ENCODE peak calls at places on chromosome X, in six cellular contexts. One of them, this sample, is unnamed.

GRCh38 chrX:10450959-10451355 is 169.4 kb downstream of the MID1 start:
- DNase-seq in PC-9: no peak
- DNase-seq in dorsolateral prefrontal cortex: no peak
- DNase-seq in esophagus muscularis mucosa: no peak
- DNase-seq in neural progenitor cell: no peak
- DNase-seq in ovary: no peak
- DNase-seq in this sample: no peak

GRCh38 chrX:9378980-9379696 is 85.7 kb upstream of the TBL1X start:
- DNase-seq in PC-9: no peak
- DNase-seq in ovary: no peak
- DNase-seq in dorsolateral prefrontal cortex: no peak
- DNase-seq in esophagus muscularis mucosa: no peak
- DNase-seq in neural progenitor cell: no peak
- DNase-seq in this sample: no peak

GRCh38 chrX:2666491-2666890 is 24.6 kb upstream of the CD99 start:
- DNase-seq in PC-9: no peak
- DNase-seq in neural progenitor cell: no peak
- DNase-seq in ovary: no peak
- DNase-seq in esophagus muscularis mucosa: no peak
- DNase-seq in dorsolateral prefrontal cortex: no peak
- DNase-seq in this sample: no peak

GRCh38 chrX:74179071-74179470 is 124.9 kb upstream of the ZCCHC13 start:
- DNase-seq in dorsolateral prefrontal cortex: no peak
- DNase-seq in esophagus muscularis mucosa: no peak
- DNase-seq in PC-9: no peak
- DNase-seq in ovary: no peak
- DNase-seq in neural progenitor cell: no peak
- DNase-seq in this sample: no peak

GRCh38 chrX:43508694-43509093 is 147.4 kb upstream of the MAOA start:
- DNase-seq in PC-9: no peak
- DNase-seq in ovary: no peak
- DNase-seq in neural progenitor cell: no peak
- DNase-seq in esophagus muscularis mucosa: no peak
- DNase-seq in dorsolateral prefrontal cortex: no peak
- DNase-seq in this sample: no peak

GRCh38 chrX:12309040-12309732 is 170.9 kb downstream of the FRMPD4 start:
- DNase-seq in dorsolateral prefrontal cortex: no peak
- DNase-seq in PC-9: peak; percentile 2
- DNase-seq in ovary: no peak
- DNase-seq in neural progenitor cell: no peak
- DNase-seq in esophagus muscularis mucosa: no peak
- DNase-seq in this sample: no peak

GRCh38 chrX:133776072-133776471 is 209.3 kb downstream of the GPC3 start:
- DNase-seq in dorsolateral prefrontal cortex: peak; percentile 47
- DNase-seq in neural progenitor cell: peak; percentile 47
- DNase-seq in esophagus muscularis mucosa: no peak
- DNase-seq in PC-9: peak; percentile 10
- DNase-seq in ovary: no peak
- DNase-seq in this sample: no peak

GRCh38 chrX:10966057-10966456 is 145.1 kb upstream of the HCCS start:
- DNase-seq in PC-9: no peak
- DNase-seq in ovary: no peak
- DNase-seq in esophagus muscularis mucosa: no peak
- DNase-seq in dorsolateral prefrontal cortex: no peak
- DNase-seq in neural progenitor cell: no peak
- DNase-seq in this sample: no peak

GRCh38 chrX:49977319-49978090 is 55.1 kb downstream of the CLCN5 start:
- DNase-seq in PC-9: no peak
- DNase-seq in neural progenitor cell: no peak
- DNase-seq in dorsolateral prefrontal cortex: no peak
- DNase-seq in ovary: no peak
- DNase-seq in esophagus muscularis mucosa: no peak
- DNase-seq in this sample: no peak

GRCh38 chrX:13131511-13132137 is 87.2 kb upstream of the FAM9C start:
- DNase-seq in esophagus muscularis mucosa: no peak
- DNase-seq in ovary: no peak
- DNase-seq in PC-9: no peak
- DNase-seq in neural progenitor cell: no peak
- DNase-seq in dorsolateral prefrontal cortex: no peak
- DNase-seq in this sample: no peak

DNA sequence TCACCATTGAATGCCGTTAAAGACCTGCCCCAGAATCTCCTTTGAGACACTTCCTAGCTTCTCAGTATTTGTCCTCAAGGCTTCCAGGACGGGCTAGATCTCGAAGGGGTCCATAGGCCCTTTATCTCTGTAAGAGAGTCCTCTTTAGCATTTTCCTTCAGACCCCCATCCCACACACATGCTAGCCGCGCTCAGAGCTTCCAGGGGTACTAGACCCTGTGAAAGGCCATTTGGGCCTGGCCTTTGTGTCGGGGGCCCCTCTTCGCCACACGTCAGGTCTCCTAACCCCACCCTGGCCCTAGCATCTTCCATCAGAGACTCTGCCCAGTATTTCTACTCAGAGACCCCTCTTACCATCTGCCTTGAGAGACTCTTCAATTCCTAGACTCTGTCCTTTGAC is 759 bp downstream of the UBA1 start:
- DNase-seq in PC-9: no peak
- DNase-seq in neural progenitor cell: no peak
- DNase-seq in dorsolateral prefrontal cortex: no peak
- DNase-seq in ovary: no peak
- DNase-seq in esophagus muscularis mucosa: no peak
- DNase-seq in this sample: no peak
- H3K27ac ChIP-seq in PC-9: peak overlapping the region; percentile 75
- H3K27ac ChIP-seq in neural progenitor cell: peak overlapping the region; percentile 90
- H3K27ac ChIP-seq in dorsolateral prefrontal cortex: peak overlapping the region; percentile 94
- H3K27ac ChIP-seq in ovary: peak overlapping the region; percentile 87
- H3K27ac ChIP-seq in esophagus muscularis mucosa: peak overlapping the region; percentile 92
- H3K27ac ChIP-seq in this sample: peak overlapping the region; percentile 89

GRCh38 chrX:19019996-19020395 is 36.1 kb upstream of the PHKA2 start:
- DNase-seq in ovary: no peak
- DNase-seq in esophagus muscularis mucosa: no peak
- DNase-seq in PC-9: no peak
- DNase-seq in dorsolateral prefrontal cortex: no peak
- DNase-seq in neural progenitor cell: no peak
- DNase-seq in this sample: no peak

DNA sequence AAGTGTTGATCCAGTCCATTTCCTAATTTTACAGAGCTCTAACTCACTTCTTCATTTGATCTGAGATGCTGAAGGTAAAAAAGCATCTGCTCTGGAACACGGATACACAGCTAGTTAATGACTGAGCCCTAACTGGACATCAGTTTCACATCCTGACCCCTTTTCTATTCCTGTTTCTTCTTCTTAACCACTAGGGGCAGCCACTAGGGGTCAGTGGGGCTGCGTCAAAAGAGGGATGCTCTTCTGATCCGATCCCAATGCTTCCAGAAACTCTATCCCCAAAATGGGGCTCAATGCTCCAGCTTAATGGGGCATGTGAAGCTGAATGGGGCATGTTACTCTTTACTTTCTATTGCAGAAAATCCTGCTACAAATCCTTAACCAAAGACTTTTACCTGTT is 33.4 kb upstream of the PHKA2 start:
- DNase-seq in dorsolateral prefrontal cortex: no peak
- DNase-seq in ovary: no peak
- DNase-seq in PC-9: peak; percentile 6
- DNase-seq in neural progenitor cell: peak; percentile 66
- DNase-seq in esophagus muscularis mucosa: no peak
- DNase-seq in this sample: no peak
- TF ChIP-seq CTCF in dorsolateral prefrontal cortex: peak; percentile 47
- TF ChIP-seq CTCF in ovary: no peak
- TF ChIP-seq CTCF in PC-9: peak; percentile 64
- TF ChIP-seq CTCF in neural progenitor cell: peak; percentile 65
- TF ChIP-seq CTCF in esophagus muscularis mucosa: peak; percentile 27
- TF ChIP-seq CTCF in this sample: no peak

GRCh38 chrX:72018277-72019112 is 107.8 kb downstream of the NHSL2 start:
- DNase-seq in dorsolateral prefrontal cortex: peak; percentile 61
- DNase-seq in PC-9: peak; percentile 85
- DNase-seq in neural progenitor cell: peak; percentile 89
- DNase-seq in esophagus muscularis mucosa: peak; percentile 93
- DNase-seq in ovary: peak; percentile 87
- DNase-seq in this sample: peak; percentile 89
- H3K4me3 ChIP-seq in dorsolateral prefrontal cortex: peak overlapping the region; percentile 44
- H3K4me3 ChIP-seq in PC-9: peak overlapping the region; percentile 48
- H3K4me3 ChIP-seq in neural progenitor cell: peak overlapping the region; percentile 10
- H3K4me3 ChIP-seq in esophagus muscularis mucosa: peak overlapping the region; percentile 36
- H3K4me3 ChIP-seq in ovary: no peak overlapping the region
- H3K4me3 ChIP-seq in this sample: no peak overlapping the region

GRCh38 chrX:40423299-40423698 is 157.5 kb upstream of the ATP6AP2 start:
- DNase-seq in dorsolateral prefrontal cortex: peak; percentile 49
- DNase-seq in esophagus muscularis mucosa: no peak
- DNase-seq in neural progenitor cell: peak; percentile 46
- DNase-seq in PC-9: no peak
- DNase-seq in ovary: no peak
- DNase-seq in this sample: no peak
- H3K27ac ChIP-seq in dorsolateral prefrontal cortex: no peak overlapping the region
- H3K27ac ChIP-seq in esophagus muscularis mucosa: no peak overlapping the region
- H3K27ac ChIP-seq in neural progenitor cell: no peak overlapping the region
- H3K27ac ChIP-seq in PC-9: no peak overlapping the region
- H3K27ac ChIP-seq in ovary: no peak overlapping the region
- H3K27ac ChIP-seq in this sample: no peak overlapping the region

DNA sequence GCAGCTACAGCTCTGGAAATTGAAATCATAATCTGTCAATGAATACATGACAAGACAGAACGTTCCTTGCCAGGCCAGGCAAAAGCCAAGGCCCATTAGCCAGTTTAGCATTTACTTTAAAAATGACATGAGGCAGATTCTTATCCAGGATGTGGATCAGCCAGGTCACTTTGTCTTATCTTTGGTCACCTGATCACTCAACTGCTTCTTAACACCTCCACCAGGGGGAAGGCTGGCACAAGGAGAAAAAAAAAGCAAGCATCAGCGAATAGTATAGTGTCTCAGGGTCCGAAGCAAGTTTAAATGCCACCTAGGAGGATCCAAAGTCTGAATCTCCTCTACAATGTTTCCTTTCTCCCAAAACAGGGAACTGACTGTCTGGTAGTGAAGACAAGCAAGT is 18.8 kb downstream of the ATP1B4 start:
- DNase-seq in dorsolateral prefrontal cortex: no peak
- DNase-seq in esophagus muscularis mucosa: no peak
- DNase-seq in ovary: no peak
- DNase-seq in PC-9: no peak
- DNase-seq in neural progenitor cell: peak; percentile 34
- DNase-seq in this sample: no peak
- TF ChIP-seq CTCF in dorsolateral prefrontal cortex: no peak
- TF ChIP-seq CTCF in esophagus muscularis mucosa: peak; percentile 16
- TF ChIP-seq CTCF in ovary: no peak
- TF ChIP-seq CTCF in PC-9: peak; percentile 67
- TF ChIP-seq CTCF in neural progenitor cell: peak; percentile 46
- TF ChIP-seq CTCF in this sample: no peak

GRCh38 chrX:18133605-18134004 is 87.1 kb downstream of the BEND2 start:
- DNase-seq in PC-9: no peak
- DNase-seq in esophagus muscularis mucosa: no peak
- DNase-seq in ovary: no peak
- DNase-seq in neural progenitor cell: no peak
- DNase-seq in dorsolateral prefrontal cortex: no peak
- DNase-seq in this sample: no peak

GRCh38 chrX:18129694-18130093 is 91.0 kb downstream of the BEND2 start:
- DNase-seq in dorsolateral prefrontal cortex: no peak
- DNase-seq in esophagus muscularis mucosa: no peak
- DNase-seq in ovary: no peak
- DNase-seq in neural progenitor cell: no peak
- DNase-seq in PC-9: no peak
- DNase-seq in this sample: no peak
- H3K4me3 ChIP-seq in dorsolateral prefrontal cortex: no peak overlapping the region
- H3K4me3 ChIP-seq in esophagus muscularis mucosa: no peak overlapping the region
- H3K4me3 ChIP-seq in ovary: no peak overlapping the region
- H3K4me3 ChIP-seq in neural progenitor cell: no peak overlapping the region
- H3K4me3 ChIP-seq in PC-9: no peak overlapping the region
- H3K4me3 ChIP-seq in this sample: no peak overlapping the region

DNA sequence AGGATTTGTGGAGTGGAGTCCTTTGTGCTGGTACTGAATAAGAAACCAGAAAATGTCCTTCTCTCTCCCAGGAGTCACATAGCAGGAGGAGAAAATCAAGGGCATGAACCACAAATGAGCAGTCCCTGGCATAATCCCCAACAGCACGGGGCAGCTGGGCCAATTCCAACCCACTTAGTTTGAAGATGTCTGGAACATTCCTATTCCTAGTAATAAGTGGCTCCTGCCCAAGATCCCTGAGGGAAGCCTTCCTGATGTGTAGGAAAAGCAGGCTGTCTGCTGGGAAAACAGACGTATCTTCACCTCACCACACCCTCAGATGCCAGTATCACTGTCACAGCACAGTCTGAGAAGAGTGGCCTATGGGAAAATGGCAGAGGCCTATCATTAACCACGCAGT is 182.8 kb upstream of the MAP3K15 start:
- DNase-seq in PC-9: no peak
- DNase-seq in dorsolateral prefrontal cortex: no peak
- DNase-seq in ovary: no peak
- DNase-seq in neural progenitor cell: no peak
- DNase-seq in esophagus muscularis mucosa: no peak
- DNase-seq in this sample: no peak
- H3K27ac ChIP-seq in PC-9: peak overlapping the region; percentile 68
- H3K27ac ChIP-seq in dorsolateral prefrontal cortex: no peak overlapping the region
- H3K27ac ChIP-seq in ovary: no peak overlapping the region
- H3K27ac ChIP-seq in neural progenitor cell: no peak overlapping the region
- H3K27ac ChIP-seq in esophagus muscularis mucosa: no peak overlapping the region
- H3K27ac ChIP-seq in this sample: no peak overlapping the region

DNA sequence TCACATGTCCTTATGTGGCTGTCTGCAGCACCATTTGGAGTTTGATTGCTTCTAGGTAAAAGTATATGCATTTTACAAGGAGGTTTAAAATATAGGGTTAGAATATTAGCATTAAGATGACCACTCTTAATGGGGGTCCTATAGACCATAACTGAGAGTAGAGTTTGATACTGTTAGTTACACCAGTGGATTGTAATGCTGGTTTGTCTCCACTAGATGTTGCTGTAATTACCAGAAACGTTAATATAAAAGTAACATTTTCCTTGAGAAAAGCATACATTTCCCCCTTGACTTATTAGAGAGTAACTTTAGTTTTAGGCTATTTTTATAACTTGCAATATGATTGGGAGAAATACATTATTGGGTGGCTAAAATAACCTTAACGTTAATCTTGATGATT is 93.0 kb downstream of the ZXDA start:
- DNase-seq in neural progenitor cell: no peak
- DNase-seq in dorsolateral prefrontal cortex: no peak
- DNase-seq in esophagus muscularis mucosa: no peak
- DNase-seq in ovary: no peak
- DNase-seq in PC-9: no peak
- DNase-seq in this sample: no peak
- TF ChIP-seq CTCF in neural progenitor cell: peak; percentile 45
- TF ChIP-seq CTCF in dorsolateral prefrontal cortex: peak; percentile 56
- TF ChIP-seq CTCF in esophagus muscularis mucosa: peak; percentile 34
- TF ChIP-seq CTCF in ovary: no peak
- TF ChIP-seq CTCF in PC-9: peak; percentile 63
- TF ChIP-seq CTCF in this sample: no peak

This sample was measured in left lung.